ENCODE peak calls at places on chromosomes 2 and 18, in five cellular contexts. One of them, this sample, is unnamed.

GRCh38 chr2:222736301-222736700 is 64.8 kb downstream of the MOGAT1 start:
- DNase-seq in GM12878: no peak
- DNase-seq in H1: no peak
- DNase-seq in HEK293T: no peak
- DNase-seq in NT2/D1: no peak
- DNase-seq in this sample: no peak

GRCh38 chr18:55579888-55580287 is 8.1 kb downstream of the TCF4 start:
- DNase-seq in GM12878: no peak
- DNase-seq in H1: no peak
- DNase-seq in HEK293T: no peak
- DNase-seq in NT2/D1: no peak
- DNase-seq in this sample: no peak

GRCh38 chr2:26578581-26578980 is 62.6 kb downstream of the CIB4 start:
- DNase-seq in GM12878: no peak
- DNase-seq in H1: no peak
- DNase-seq in HEK293T: no peak
- DNase-seq in NT2/D1: no peak
- DNase-seq in this sample: no peak

GRCh38 chr18:40917096-40917495 is 1037.9 kb upstream of the PIK3C3 start:
- DNase-seq in GM12878: no peak
- DNase-seq in H1: no peak
- DNase-seq in HEK293T: no peak
- DNase-seq in NT2/D1: no peak
- DNase-seq in this sample: no peak

GRCh38 chr2:95343429-95344207 is 46.5 kb downstream of the KCNIP3 start:
- DNase-seq in GM12878: no peak
- DNase-seq in H1: no peak
- DNase-seq in HEK293T: no peak
- DNase-seq in NT2/D1: no peak
- DNase-seq in this sample: no peak

GRCh38 chr2:101047075-101047766 is 45.1 kb downstream of the RPL31 start:
- DNase-seq in GM12878: no peak
- DNase-seq in H1: no peak
- DNase-seq in HEK293T: no peak
- DNase-seq in NT2/D1: no peak
- DNase-seq in this sample: no peak

GRCh38 chr2:149832256-149832655 is 244.7 kb upstream of the MMADHC start:
- DNase-seq in GM12878: no peak
- DNase-seq in H1: no peak
- DNase-seq in HEK293T: no peak
- DNase-seq in NT2/D1: no peak
- DNase-seq in this sample: no peak

GRCh38 chr2:193861557-193861956 is 1666.8 kb upstream of the TMEFF2 start:
- DNase-seq in GM12878: no peak
- DNase-seq in H1: no peak
- DNase-seq in HEK293T: no peak
- DNase-seq in NT2/D1: no peak
- DNase-seq in this sample: no peak

GRCh38 chr2:172806426-172807008 is 70.9 kb downstream of the RAPGEF4 start:
- DNase-seq in GM12878: no peak
- DNase-seq in H1: no peak
- DNase-seq in HEK293T: peak
- DNase-seq in NT2/D1: peak
- DNase-seq in this sample: peak

GRCh38 chr2:233210843-233211600 is 40.5 kb upstream of the ATG16L1 start:
- DNase-seq in GM12878: no peak
- DNase-seq in H1: no peak
- DNase-seq in HEK293T: no peak
- DNase-seq in NT2/D1: no peak
- DNase-seq in this sample: no peak

GRCh38 chr2:44459754-44460153 is 98.0 kb downstream of the CAMKMT start:
- DNase-seq in GM12878: no peak
- DNase-seq in H1: no peak
- DNase-seq in HEK293T: no peak
- DNase-seq in NT2/D1: no peak
- DNase-seq in this sample: no peak
- TF ChIP-seq SUZ12 in GM12878: no peak
- TF ChIP-seq SUZ12 in H1: no peak
- TF ChIP-seq SUZ12 in HEK293T: no peak
- TF ChIP-seq SUZ12 in NT2/D1: no peak
- TF ChIP-seq SUZ12 in this sample: no peak

DNA sequence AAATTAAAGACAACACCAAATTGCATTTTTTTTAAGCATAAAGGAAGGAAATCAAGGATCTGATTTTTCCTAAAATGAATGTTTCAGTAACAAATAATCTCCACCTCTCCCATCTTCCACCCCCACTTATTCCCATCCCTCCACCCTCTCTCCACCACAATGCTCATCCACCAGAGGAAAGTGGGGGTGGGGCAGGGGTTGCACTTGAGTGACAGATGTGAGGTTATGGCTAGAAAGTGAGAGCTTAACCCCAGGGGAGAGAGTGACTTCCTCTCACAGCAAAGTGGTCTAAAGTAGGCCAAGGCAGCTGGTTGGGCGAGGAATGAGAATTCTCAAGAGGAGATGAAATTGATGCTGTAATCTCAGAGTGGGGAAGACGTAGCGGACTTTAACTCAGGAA is 104.7 kb downstream of the HNRNPLL start:
- DNase-seq in GM12878: no peak
- DNase-seq in H1: no peak
- DNase-seq in HEK293T: no peak
- DNase-seq in NT2/D1: no peak
- DNase-seq in this sample: peak
- TF ChIP-seq SUZ12 in GM12878: no peak
- TF ChIP-seq SUZ12 in H1: no peak
- TF ChIP-seq SUZ12 in HEK293T: no peak
- TF ChIP-seq SUZ12 in NT2/D1: no peak
- TF ChIP-seq SUZ12 in this sample: no peak

GRCh38 chr18:3688682-3689081 is 238.7 kb downstream of the TGIF1 start:
- DNase-seq in GM12878: no peak
- DNase-seq in H1: no peak
- DNase-seq in HEK293T: no peak
- DNase-seq in NT2/D1: no peak
- DNase-seq in this sample: no peak
- TF ChIP-seq SUZ12 in GM12878: no peak
- TF ChIP-seq SUZ12 in H1: no peak
- TF ChIP-seq SUZ12 in HEK293T: no peak
- TF ChIP-seq SUZ12 in NT2/D1: no peak
- TF ChIP-seq SUZ12 in this sample: no peak

GRCh38 chr2:40032650-40033319 is 253.7 kb upstream of the THUMPD2 start:
- DNase-seq in GM12878: no peak
- DNase-seq in H1: no peak
- DNase-seq in HEK293T: no peak
- DNase-seq in NT2/D1: no peak
- DNase-seq in this sample: no peak

GRCh38 chr2:40033781-40034180 is 254.7 kb upstream of the THUMPD2 start:
- DNase-seq in GM12878: no peak
- DNase-seq in H1: no peak
- DNase-seq in HEK293T: no peak
- DNase-seq in NT2/D1: no peak
- DNase-seq in this sample: no peak

GRCh38 chr2:40028792-40029488 is 249.9 kb upstream of the THUMPD2 start:
- DNase-seq in GM12878: peak
- DNase-seq in H1: no peak
- DNase-seq in HEK293T: no peak
- DNase-seq in NT2/D1: no peak
- DNase-seq in this sample: no peak

GRCh38 chr2:40027968-40028367 is 248.9 kb upstream of the THUMPD2 start:
- DNase-seq in GM12878: no peak
- DNase-seq in H1: no peak
- DNase-seq in HEK293T: no peak
- DNase-seq in NT2/D1: no peak
- DNase-seq in this sample: no peak

DNA sequence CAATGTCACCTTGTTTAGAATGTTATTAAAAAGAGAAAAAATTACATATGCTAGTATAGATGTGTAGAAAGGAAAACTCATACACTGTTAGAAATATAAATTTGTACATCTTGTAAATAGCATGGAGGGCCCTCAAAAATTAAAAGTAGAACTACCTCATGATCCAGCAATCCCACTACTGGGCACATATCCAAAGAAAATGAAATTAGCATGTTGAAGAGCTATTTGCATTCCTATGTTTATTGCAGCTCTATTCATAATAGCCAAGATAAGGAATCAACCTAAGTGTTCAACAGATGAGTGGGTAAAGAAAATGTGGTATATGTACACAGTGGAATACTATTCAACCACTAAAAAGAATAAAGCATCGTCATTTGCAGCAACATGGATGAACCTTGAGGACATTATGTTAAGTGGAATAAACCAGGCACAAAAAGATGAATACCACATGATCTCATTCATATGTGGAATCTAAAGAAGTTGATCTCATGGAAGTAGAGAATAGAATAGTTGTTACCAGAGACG is 251.5 kb upstream of the THUMPD2 start:
- DNase-seq in GM12878: no peak
- DNase-seq in H1: no peak
- DNase-seq in HEK293T: no peak
- DNase-seq in NT2/D1: no peak
- DNase-seq in this sample: no peak
- TF ChIP-seq SUZ12 in GM12878: no peak
- TF ChIP-seq SUZ12 in H1: no peak
- TF ChIP-seq SUZ12 in HEK293T: no peak
- TF ChIP-seq SUZ12 in NT2/D1: no peak
- TF ChIP-seq SUZ12 in this sample: no peak

GRCh38 chr18:59834267-59834666 is 65.5 kb upstream of the PMAIP1 start:
- DNase-seq in GM12878: no peak
- DNase-seq in H1: no peak
- DNase-seq in HEK293T: no peak
- DNase-seq in NT2/D1: no peak
- DNase-seq in this sample: no peak

GRCh38 chr18:59835656-59836379 is 64.0 kb upstream of the PMAIP1 start:
- DNase-seq in GM12878: no peak
- DNase-seq in H1: no peak
- DNase-seq in HEK293T: no peak
- DNase-seq in NT2/D1: no peak
- DNase-seq in this sample: no peak

GRCh38 chr18:59839241-59839640 is 60.6 kb upstream of the PMAIP1 start:
- DNase-seq in GM12878: no peak
- DNase-seq in H1: no peak
- DNase-seq in HEK293T: no peak
- DNase-seq in NT2/D1: no peak
- DNase-seq in this sample: no peak

GRCh38 chr18:59839931-59840685 is 59.7 kb upstream of the PMAIP1 start:
- DNase-seq in GM12878: no peak
- DNase-seq in H1: no peak
- DNase-seq in HEK293T: no peak
- DNase-seq in NT2/D1: no peak
- DNase-seq in this sample: no peak

DNA sequence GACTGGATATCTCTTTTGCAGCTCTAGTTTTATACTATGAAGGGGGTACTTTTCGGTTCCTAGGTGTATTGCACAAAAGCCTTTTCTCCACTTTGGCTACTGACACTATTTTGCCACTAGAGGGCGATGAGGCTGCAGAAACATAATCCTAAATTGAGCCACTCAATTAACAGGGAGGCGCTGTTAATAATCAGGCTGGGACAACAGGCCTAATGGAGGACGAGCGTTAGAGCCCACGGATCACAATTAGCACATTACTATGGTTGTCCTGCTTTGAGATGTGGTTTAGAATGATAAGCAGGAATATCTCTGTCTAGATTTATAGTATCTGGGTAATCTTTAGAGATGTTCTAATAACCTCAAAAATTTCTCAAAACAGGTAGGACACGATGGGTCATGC is 62.2 kb upstream of the PMAIP1 start:
- DNase-seq in GM12878: peak
- DNase-seq in H1: peak
- DNase-seq in HEK293T: peak
- DNase-seq in NT2/D1: peak
- DNase-seq in this sample: peak
- TF ChIP-seq SUZ12 in GM12878: no peak
- TF ChIP-seq SUZ12 in H1: no peak
- TF ChIP-seq SUZ12 in HEK293T: no peak
- TF ChIP-seq SUZ12 in NT2/D1: no peak
- TF ChIP-seq SUZ12 in this sample: no peak

DNA sequence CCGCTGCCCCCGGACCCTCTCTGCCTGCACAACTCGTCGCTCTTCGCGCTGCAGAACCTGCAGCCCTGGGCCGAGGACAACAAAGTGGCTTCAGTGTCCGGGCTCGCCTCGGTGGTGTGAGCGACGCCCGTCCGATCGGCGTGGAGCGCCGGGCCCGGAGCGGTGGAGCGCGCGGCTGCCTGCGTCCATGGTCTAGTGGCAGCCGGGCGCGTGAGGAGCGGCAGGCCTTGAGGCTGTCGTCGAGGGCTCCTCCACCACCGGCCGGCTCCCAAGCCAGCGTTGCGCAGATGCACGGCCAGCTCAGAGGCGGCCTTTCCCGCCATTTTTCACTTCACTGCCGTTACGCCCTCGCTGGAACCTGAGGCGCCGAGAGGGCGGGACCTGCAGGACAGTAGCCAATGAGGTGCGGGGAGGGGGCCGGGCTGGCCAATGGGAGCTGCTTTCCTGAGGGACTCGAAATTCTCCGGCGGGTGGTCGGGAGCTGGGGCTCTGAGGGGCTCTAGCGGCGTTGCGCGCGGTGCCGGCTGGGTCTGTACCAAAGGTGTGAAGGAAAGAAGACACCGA is 1.9 kb downstream of the TLX2 start:
- DNase-seq in GM12878: no peak
- DNase-seq in H1: no peak
- DNase-seq in HEK293T: no peak
- DNase-seq in NT2/D1: no peak
- DNase-seq in this sample: no peak
- TF ChIP-seq SUZ12 in GM12878: no peak
- TF ChIP-seq SUZ12 in H1: no peak
- TF ChIP-seq SUZ12 in HEK293T: no peak
- TF ChIP-seq SUZ12 in NT2/D1: no peak
- TF ChIP-seq SUZ12 in this sample: no peak

DNA sequence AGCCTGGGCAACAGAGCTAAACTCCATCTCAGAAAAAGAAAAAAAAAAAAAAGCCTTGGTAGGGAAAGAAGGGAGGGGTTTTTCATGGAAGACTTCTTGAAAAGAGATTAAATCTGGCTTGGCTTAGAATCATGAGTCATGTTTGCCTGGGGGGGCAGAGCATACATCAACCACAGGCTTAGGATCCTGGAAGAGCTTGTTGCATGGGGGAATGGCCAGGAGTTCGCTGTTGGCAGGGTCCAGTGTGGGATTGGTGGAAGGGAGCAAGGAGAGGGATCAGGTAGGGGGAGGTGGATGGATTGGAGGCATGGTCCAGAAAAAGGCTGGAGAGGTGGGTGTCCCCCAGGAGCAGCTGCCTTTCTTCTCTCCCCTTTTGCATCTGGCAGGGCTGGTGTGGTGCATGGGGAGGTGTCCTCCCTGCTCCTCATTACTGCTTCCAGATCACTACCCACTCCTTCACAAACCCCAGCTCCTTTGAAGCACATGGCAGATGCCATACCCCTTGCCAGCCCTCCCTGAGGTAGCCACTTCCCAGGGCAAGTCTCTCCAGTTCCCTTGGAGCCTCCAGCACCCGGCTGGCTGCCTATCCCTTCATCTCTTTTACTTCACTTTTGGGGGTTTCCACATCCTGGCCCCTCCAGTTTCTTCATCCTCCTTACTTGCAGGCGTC is 2.5 kb downstream of the ARMC9 start:
- DNase-seq in GM12878: no peak
- DNase-seq in H1: no peak
- DNase-seq in HEK293T: no peak
- DNase-seq in NT2/D1: no peak
- DNase-seq in this sample: no peak
- TF ChIP-seq SUZ12 in GM12878: no peak
- TF ChIP-seq SUZ12 in H1: no peak
- TF ChIP-seq SUZ12 in HEK293T: no peak
- TF ChIP-seq SUZ12 in NT2/D1: no peak
- TF ChIP-seq SUZ12 in this sample: no peak

This sample was measured in HepG2.